ENCODE peak calls at places on chromosomes 1 and 21, in five cellular contexts. Y is body of pancreas, K is kidney epithelial cell, Z is left ventricle myocardium inferior, G is stomach. F is an unnamed sample. For H3K27me3, the result is how much of the 10 kb centered on the place peaks cover.

GRCh38 chr21:35611752-35612151 is 448.6 kb downstream of the SETD4 start:
- DNase-seq in Y (no peak), K (no peak), Z (no peak), G (no peak), F (no peak)

GRCh38 chr1:108559215-108560142 is at the start of gene EEIG2:
- DNase-seq in Y (peak), K (peak), Z (peak), G (peak), F (peak)

GRCh38 chr21:35924714-35925301 is 135.5 kb downstream of the SETD4 start:
- DNase-seq in Y (peak), K (peak), Z (no peak), G (no peak), F (no peak)

GRCh38 chr1:38142606-38143005 is 96.0 kb upstream of the POU3F1 start:
- DNase-seq in Y (peak), K (no peak), Z (no peak), G (no peak), F (no peak)

GRCh38 chr1:14778882-14779594 is 180.6 kb downstream of the KAZN start:
- DNase-seq in Y (peak), K (no peak), Z (no peak), G (peak), F (peak)

GRCh38 chr1:156492591-156493080 is 7.9 kb downstream of the MEF2D start:
- DNase-seq in Y (peak), K (no peak), Z (peak), G (no peak), F (no peak)

GRCh38 chr1:156126701-156127534 is 12.4 kb downstream of the LMNA start:
- DNase-seq in Y (peak), K (no peak), Z (peak), G (peak), F (no peak)

GRCh38 chr1:32626176-32626575 is 24.2 kb downstream of the ZBTB8OS start:
- DNase-seq in Y (no peak), K (no peak), Z (no peak), G (no peak), F (no peak)

GRCh38 chr21:39258207-39258606 is 55.2 kb downstream of the BRWD1 start:
- DNase-seq in Y (no peak), K (no peak), Z (no peak), G (no peak), F (no peak)

GRCh38 chr1:1402081-1402900 is 3.2 kb upstream of the CCNL2 start:
- DNase-seq in Y (peak), K (no peak), Z (no peak), G (no peak), F (peak)

GRCh38 chr1:26582836-26583460 is 53.4 kb downstream of the RPS6KA1 start:
- DNase-seq in Y (peak), K (peak), Z (no peak), G (no peak), F (no peak)

GRCh38 chr1:202162049-202162417 is 1.6 kb upstream of the PTPN7 start:
- DNase-seq in Y (no peak), K (no peak), Z (no peak), G (no peak), F (no peak)

GRCh38 chr1:62589321-62589720 is 8.0 kb upstream of the ANGPTL3 start:
- DNase-seq in Y (no peak), K (no peak), Z (no peak), G (no peak), F (no peak)

GRCh38 chr1:220884981-220885918 is 6.0 kb downstream of the HLX start:
- DNase-seq in Y (no peak), K (no peak), Z (no peak), G (no peak), F (no peak)
- H3K27me3 ChIP-seq in Y (under half), K (half or more), Z (half or more), G (half or more), F (under half)

DNA sequence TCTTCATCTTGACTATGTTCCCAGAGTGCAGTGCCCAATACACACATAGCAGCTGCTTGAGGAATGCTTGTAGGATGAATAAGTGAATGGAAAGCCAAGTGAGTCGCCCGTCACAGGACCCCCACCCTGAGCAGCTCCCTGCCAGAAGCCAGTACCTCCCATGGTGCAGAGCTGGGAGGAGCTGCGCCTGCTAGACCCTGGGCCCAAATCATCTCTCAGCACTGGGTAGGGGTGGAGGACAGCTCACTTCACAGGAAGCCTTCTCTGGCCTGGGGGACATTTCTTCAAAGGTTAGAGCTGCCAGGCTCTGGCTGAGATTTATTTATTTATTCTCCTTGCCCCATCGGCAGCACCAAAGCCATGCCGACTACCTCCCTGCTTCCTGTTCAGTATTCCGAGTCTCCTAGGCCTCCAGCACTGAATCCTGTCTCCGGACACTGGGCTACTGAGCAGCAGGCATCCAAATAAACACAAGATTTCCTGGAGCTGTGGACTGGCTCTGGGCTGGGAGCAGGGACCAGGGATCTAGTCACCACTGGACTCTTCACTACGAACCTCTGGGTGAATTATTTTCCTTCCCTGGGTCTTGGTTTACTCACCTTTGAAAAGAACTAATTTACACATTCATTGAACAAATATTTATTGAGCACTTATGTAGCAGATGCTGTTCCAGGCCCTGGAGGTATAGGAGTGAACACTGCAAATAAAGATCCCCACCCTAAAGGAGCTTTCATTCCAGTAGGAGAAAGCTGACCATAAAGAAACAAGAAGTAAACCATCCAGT is 187.7 kb downstream of the TRABD2B start:
- DNase-seq in Y (no peak), K (no peak), Z (no peak), G (no peak), F (no peak)
- H3K4me3 ChIP-seq in Y (no peak), K (no peak), Z (no peak), G (no peak), F (no peak)

GRCh38 chr1:192477630-192478029 is 97.9 kb upstream of the RGS1 start:
- DNase-seq in Y (no peak), K (no peak), Z (no peak), G (no peak), F (no peak)
- TF ChIP-seq CTCF in Y (peak), K (peak), Z (peak), G (no peak), F (peak)

GRCh38 chr21:45254557-45254930 is 33.2 kb downstream of the POFUT2 start:
- DNase-seq in Y (no peak), K (no peak), Z (no peak), G (no peak), F (no peak)
- H3K27me3 ChIP-seq in Y (under half), K (under half), Z (half or more), G (under half), F (under half)